ENCODE peak calls at places on chromosomes 13 and 19, in ten cellular contexts. S is NCI-H2081; L is omental fat pad; C is uterus; G is stimulated activated CD4-positive, alpha-beta T cell treated with anti-CD3 and anti-CD28 coated beads, Interleukin-4, amount 100 ng/mL, for 1 hour; X is T1000; F is naive thymus-derived CD4-positive, alpha-beta T cell; H is AG04450; M is NCI-H82; T is right atrium auricular region. D is an unnamed sample.

GRCh38 chr13:70405266-70405665 is 297.0 kb upstream of the KLHL1 start:
- DNase-seq in S (no peak), L (no peak), C (no peak), G (no peak), X (no peak), F (no peak), H (no peak), M (no peak), T (no peak), D (no peak)

GRCh38 chr19:1449467-1450442 is at the start of gene APC2:
- DNase-seq in S (peak), L (no peak), C (no peak), G (peak), X (peak), F (peak), H (no peak), M (peak), T (no peak), D (peak)

GRCh38 chr19:16412596-16413355 is 59.0 kb downstream of the EPS15L1 start:
- DNase-seq in S (no peak), L (no peak), C (no peak), G (no peak), X (no peak), F (no peak), H (no peak), M (no peak), T (no peak), D (no peak)

GRCh38 chr13:73421310-73421912 is 362.6 kb downstream of the KLF5 start:
- DNase-seq in S (no peak), L (no peak), C (no peak), G (no peak), X (peak), F (no peak), H (no peak), M (no peak), T (no peak), D (no peak)

GRCh38 chr19:6286676-6287075 is 6.9 kb upstream of the MLLT1 start:
- DNase-seq in S (no peak), L (no peak), C (no peak), G (no peak), X (no peak), F (no peak), H (no peak), M (no peak), T (no peak), D (no peak)

GRCh38 chr19:37855098-37855497 is 51.3 kb downstream of the WDR87 start:
- DNase-seq in S (no peak), L (no peak), C (no peak), G (peak), X (peak), F (no peak), H (no peak), M (peak), T (no peak), D (no peak)

GRCh38 chr13:40682449-40683240 is 16.2 kb upstream of the FOXO1 start:
- DNase-seq in S (peak), L (no peak), C (no peak), G (no peak), X (no peak), F (peak), H (no peak), M (peak), T (no peak), D (peak)

GRCh38 chr19:18603255-18603957 is 3.2 kb downstream of the CRLF1 start:
- DNase-seq in S (no peak), L (no peak), C (no peak), G (no peak), X (no peak), F (no peak), H (no peak), M (peak), T (no peak), D (no peak)

GRCh38 chr19:8023371-8023770 is 17.9 kb upstream of the ELAVL1 start:
- DNase-seq in S (no peak), L (no peak), C (no peak), G (no peak), X (no peak), F (no peak), H (no peak), M (no peak), T (no peak), D (no peak)

GRCh38 chr13:59247166-59247565 is 916.6 kb downstream of the DIAPH3 start:
- DNase-seq in S (no peak), L (no peak), C (no peak), G (no peak), X (no peak), F (no peak), H (no peak), M (peak), T (no peak), D (no peak)

GRCh38 chr13:66974174-66974573 is 256.0 kb downstream of the PCDH9 start:
- DNase-seq in S (no peak), L (no peak), C (no peak), G (no peak), X (no peak), F (no peak), H (no peak), M (peak), T (no peak), D (peak)

GRCh38 chr19:34217952-34218817 is 36.2 kb upstream of the GARRE1 start:
- DNase-seq in S (peak), L (no peak), C (peak), G (peak), X (peak), F (peak), H (peak), M (no peak), T (no peak), D (no peak)

GRCh38 chr13:33326246-33326645 is 40.7 kb upstream of the STARD13 start:
- DNase-seq in S (no peak), L (no peak), C (no peak), G (no peak), X (no peak), F (no peak), H (no peak), M (peak), T (no peak), D (no peak)

GRCh38 chr13:44174769-44175425 is 198.7 kb upstream of the SERP2 start:
- DNase-seq in S (no peak), L (no peak), C (no peak), G (no peak), X (no peak), F (no peak), H (no peak), M (no peak), T (no peak), D (no peak)

GRCh38 chr13:45933203-45934014 is 81.9 kb upstream of the SIAH3 start:
- DNase-seq in S (no peak), L (no peak), C (no peak), G (no peak), X (no peak), F (no peak), H (no peak), M (no peak), T (no peak), D (no peak)

GRCh38 chr19:42693760-42694350 is 46.4 kb downstream of the PSG3 start:
- DNase-seq in S (peak), L (no peak), C (no peak), G (no peak), X (peak), F (no peak), H (peak), M (peak), T (no peak), D (no peak)

GRCh38 chr13:69306766-69307165 is 800.9 kb upstream of the ATXN8OS start:
- DNase-seq in S (no peak), L (no peak), C (no peak), G (no peak), X (no peak), F (no peak), H (no peak), M (peak), T (no peak), D (no peak)

GRCh38 chr13:39451301-39451700 is 151.7 kb downstream of the LHFPL6 start:
- DNase-seq in S (peak), L (no peak), C (no peak), G (no peak), X (no peak), F (no peak), H (no peak), M (peak), T (no peak), D (no peak)

GRCh38 chr13:106177146-106177545 is 358.3 kb downstream of the EFNB2 start:
- DNase-seq in S (no peak), L (no peak), C (no peak), G (no peak), X (no peak), F (no peak), H (no peak), M (peak), T (no peak), D (no peak)

GRCh38 chr19:48964205-48965032 is 690 bp upstream of the FTL start:
- DNase-seq in S (no peak), L (no peak), C (no peak), G (no peak), X (no peak), F (no peak), H (no peak), M (peak), T (no peak), D (no peak)

D was measured in NCI-H524.